ENCODE peak calls at places on chromosomes 2 and 18, in seven cellular contexts. C is suprapubic skin, R is ovary, B is lower leg skin, Y is RWPE2, L is upper lobe of right lung, S is GM12878. I is an unnamed sample.

GRCh38 chr2:72915907-72916742 is 1.2 kb upstream of the EMX1 start:
- DNase-seq in B (peak; percentile 85), S (no peak), C (no peak), R (no peak), Y (no peak), L (peak; percentile 78), I (peak; percentile 29)

GRCh38 chr2:169462896-169463695 is 16.2 kb upstream of the BBS5 start:
- DNase-seq in R (no peak), C (no peak), L (no peak), S (no peak), B (no peak), Y (no peak), I (peak; percentile 92)

GRCh38 chr2:191247381-191248057 is 2.3 kb downstream of the MYO1B start:
- DNase-seq in C (no peak), Y (peak; percentile 66), L (no peak), S (no peak), R (no peak), B (no peak), I (peak; percentile 94)

GRCh38 chr2:172113617-172114016 is 10.9 kb upstream of the DLX2 start:
- DNase-seq in C (no peak), Y (no peak), B (no peak), R (no peak), L (no peak), S (no peak), I (peak; percentile 63)

GRCh38 chr18:68262697-68263293 is 452.1 kb downstream of the TMX3 start:
- DNase-seq in S (no peak), Y (no peak), B (no peak), R (no peak), L (no peak), C (no peak), I (peak; percentile 87)

GRCh38 chr2:128279786-128280701 is 38.6 kb downstream of the HS6ST1 start:
- DNase-seq in B (peak; percentile 89), Y (no peak), C (peak; percentile 72), R (peak; percentile 39), L (peak; percentile 65), S (no peak), I (no peak)

GRCh38 chr2:226790006-226790405 is 9.6 kb downstream of the IRS1 start:
- DNase-seq in Y (no peak), S (no peak), B (no peak), C (no peak), R (no peak), L (no peak), I (peak; percentile 42)

GRCh38 chr2:38620282-38620977 is 17.7 kb upstream of the HNRNPLL start:
- DNase-seq in R (no peak), S (no peak), C (no peak), Y (no peak), L (no peak), B (no peak), I (peak; percentile 93)

GRCh38 chr2:43038034-43038719 is 188.2 kb downstream of the ZFP36L2 start:
- DNase-seq in S (no peak), R (peak; percentile 83), C (no peak), Y (peak; percentile 11), L (peak; percentile 41), B (no peak), I (peak; percentile 79)

GRCh38 chr2:144835634-144836351 is 315.9 kb upstream of the ZEB2 start:
- DNase-seq in C (no peak), L (no peak), S (no peak), R (no peak), Y (no peak), B (no peak), I (no peak)

GRCh38 chr2:102258386-102259074 is 52.8 kb upstream of the IL1RL1 start:
- DNase-seq in Y (no peak), R (no peak), B (no peak), C (no peak), L (no peak), S (no peak), I (peak; percentile 87)

GRCh38 chr18:9475643-9476580 is 599 bp downstream of the RALBP1 start:
- DNase-seq in R (no peak), L (peak; percentile 86), B (no peak), C (peak; percentile 82), Y (peak; percentile 65), S (no peak), I (peak; percentile 54)

GRCh38 chr2:207223051-207223450 is 57.3 kb upstream of the KLF7 start:
- DNase-seq in R (no peak), L (no peak), C (no peak), B (no peak), Y (no peak), S (peak; percentile 41), I (peak; percentile 52)

GRCh38 chr2:36594849-36595248 is 3.1 kb downstream of the FEZ2 start:
- DNase-seq in S (no peak), R (no peak), B (no peak), C (no peak), Y (no peak), L (no peak), I (no peak)

GRCh38 chr2:45028276-45028675 is 19.0 kb upstream of the SIX2 start:
- DNase-seq in B (no peak), Y (no peak), S (no peak), C (no peak), L (no peak), R (no peak), I (no peak)

GRCh38 chr2:127479219-127479825 is 47.0 kb downstream of the IWS1 start:
- DNase-seq in L (no peak), B (no peak), C (no peak), R (no peak), S (peak; percentile 11), Y (no peak), I (peak; percentile 83)

GRCh38 chr18:58580078-58580477 is 48.8 kb downstream of the ALPK2 start:
- DNase-seq in S (no peak), C (no peak), Y (no peak), B (no peak), L (no peak), R (no peak), I (peak; percentile 67)

GRCh38 chr18:58579561-58580047 is 49.3 kb downstream of the ALPK2 start:
- DNase-seq in Y (no peak), S (no peak), B (no peak), C (no peak), R (no peak), L (no peak), I (peak; percentile 88)

GRCh38 chr18:58578835-58579560 is 49.9 kb downstream of the ALPK2 start:
- DNase-seq in R (no peak), Y (no peak), B (no peak), S (no peak), C (no peak), L (no peak), I (peak; percentile 83)

GRCh38 chr18:58578321-58578720 is 50.6 kb downstream of the ALPK2 start:
- DNase-seq in S (no peak), L (no peak), R (no peak), B (no peak), Y (no peak), C (no peak), I (peak; percentile 70)

GRCh38 chr18:58576641-58577251 is 52.1 kb downstream of the ALPK2 start:
- DNase-seq in R (no peak), Y (no peak), C (no peak), B (no peak), S (no peak), L (no peak), I (peak; percentile 68)
- H3K4me3 ChIP-seq in R (no peak overlapping the region), Y (no peak overlapping the region), C (no peak overlapping the region), B (no peak overlapping the region), S (no peak overlapping the region), L (no peak overlapping the region), I (peak overlapping the region; percentile 81)

DNA sequence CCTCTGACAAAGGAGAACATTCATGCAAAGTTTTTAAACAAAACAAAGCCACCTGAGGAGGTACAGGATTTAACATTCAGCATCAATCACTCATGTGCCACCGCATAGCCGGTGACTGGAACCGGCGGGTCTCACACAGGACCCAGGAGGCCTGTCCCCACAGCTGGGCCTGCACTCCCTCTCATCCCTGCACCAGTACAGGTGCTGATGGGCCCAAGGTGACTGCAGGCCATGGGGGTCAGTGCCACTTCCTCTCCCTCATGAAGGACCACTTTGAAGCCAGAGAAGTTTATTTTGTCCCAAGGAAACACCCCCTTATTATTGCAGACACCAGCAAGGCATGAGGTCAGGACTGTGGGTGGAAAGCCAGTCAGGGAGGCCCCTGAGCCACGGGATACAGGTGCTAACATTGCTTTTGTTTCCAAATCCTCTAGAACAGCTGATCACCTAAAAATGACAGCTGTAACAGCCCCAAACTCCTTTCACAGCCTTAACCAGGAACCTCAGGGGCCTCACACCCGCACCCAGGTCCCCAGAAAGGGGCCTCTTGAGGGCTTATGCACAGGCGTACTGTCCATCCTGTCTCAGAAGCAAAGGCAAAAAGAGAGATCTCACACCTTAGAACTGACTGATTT is 14.0 kb downstream of the PARD6G start:
- DNase-seq in S (no peak), B (peak; percentile 62), L (no peak), Y (no peak), R (no peak), C (no peak), I (no peak)
- H3K4me3 ChIP-seq in S (no peak overlapping the region), B (no peak overlapping the region), L (no peak overlapping the region), Y (no peak overlapping the region), R (no peak overlapping the region), C (no peak overlapping the region), I (no peak overlapping the region)

GRCh38 chr2:39772086-39772811 is 6.8 kb downstream of the THUMPD2 start:
- DNase-seq in L (no peak), R (no peak), B (no peak), C (no peak), Y (no peak), S (no peak), I (peak; percentile 38)

GRCh38 chr2:39778233-39778632 is 825 bp downstream of the THUMPD2 start:
- DNase-seq in S (no peak), L (no peak), B (no peak), Y (no peak), C (no peak), R (no peak), I (no peak)

DNA sequence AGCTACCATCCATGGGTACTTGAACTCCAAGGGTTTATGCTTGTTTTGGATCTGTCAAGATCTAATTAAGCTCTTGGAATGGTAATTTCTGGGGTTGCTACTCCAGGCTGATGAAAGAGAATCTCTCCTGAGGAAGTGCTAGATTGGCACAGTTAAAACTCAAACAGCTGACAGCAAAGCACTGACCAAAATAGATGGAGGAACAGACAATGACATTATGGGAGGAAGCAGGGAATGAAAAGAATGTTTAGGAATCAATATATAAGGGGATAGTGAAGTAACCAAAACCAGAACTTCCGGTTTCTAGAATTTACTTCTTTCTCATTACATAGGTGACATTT is 6.3 kb downstream of the THUMPD2 start:
- DNase-seq in B (no peak), S (no peak), R (no peak), C (no peak), Y (no peak), L (no peak), I (no peak)
- H3K4me3 ChIP-seq in B (no peak overlapping the region), S (no peak overlapping the region), R (no peak overlapping the region), C (no peak overlapping the region), Y (no peak overlapping the region), L (no peak overlapping the region), I (no peak overlapping the region)

GRCh38 chr2:109135572-109136185 is 6.7 kb downstream of the SH3RF3 start:
- DNase-seq in L (no peak), C (peak; percentile 24), S (no peak), R (no peak), B (peak; percentile 70), Y (no peak), I (no peak)

GRCh38 chr2:109132626-109133025 is 3.6 kb downstream of the SH3RF3 start:
- DNase-seq in L (no peak), R (no peak), B (no peak), C (no peak), S (no peak), Y (no peak), I (no peak)

GRCh38 chr2:109133746-109134145 is 4.7 kb downstream of the SH3RF3 start:
- DNase-seq in S (no peak), R (no peak), C (peak; percentile 13), B (peak; percentile 20), Y (no peak), L (no peak), I (peak; percentile 30)

GRCh38 chr2:109136542-109136941 is 7.5 kb downstream of the SH3RF3 start:
- DNase-seq in Y (no peak), L (no peak), C (no peak), R (no peak), S (no peak), B (peak; percentile 2), I (no peak)

GRCh38 chr2:109134741-109135571 is 6.0 kb downstream of the SH3RF3 start:
- DNase-seq in L (no peak), R (no peak), C (peak; percentile 74), B (peak; percentile 72), S (no peak), Y (no peak), I (no peak)
- H3K4me3 ChIP-seq in L (no peak overlapping the region), R (no peak overlapping the region), C (no peak overlapping the region), B (no peak overlapping the region), S (no peak overlapping the region), Y (no peak overlapping the region), I (no peak overlapping the region)